ENCODE peak calls at places on chromosomes 12 and 14, in five cellular contexts. One of them, this sample, is unnamed.

GRCh38 chr12:34405286-34406227 is 383.3 kb downstream of the ALG10 start:
- DNase-seq in body of pancreas: peak
- DNase-seq in psoas muscle: peak
- DNase-seq in A673: no peak
- DNase-seq in B cell: no peak
- DNase-seq in this sample: no peak

GRCh38 chr12:10341892-10342509 is 34.3 kb downstream of the KLRD1 start:
- DNase-seq in body of pancreas: no peak
- DNase-seq in psoas muscle: no peak
- DNase-seq in A673: no peak
- DNase-seq in B cell: no peak
- DNase-seq in this sample: no peak

GRCh38 chr14:23299558-23299957 is 3.1 kb downstream of the PPP1R3E start:
- DNase-seq in body of pancreas: peak
- DNase-seq in psoas muscle: no peak
- DNase-seq in A673: peak
- DNase-seq in B cell: no peak
- DNase-seq in this sample: no peak

GRCh38 chr14:104639889-104640548 is 35.4 kb upstream of the TMEM179 start:
- DNase-seq in body of pancreas: peak
- DNase-seq in psoas muscle: peak
- DNase-seq in A673: peak
- DNase-seq in B cell: peak
- DNase-seq in this sample: peak

GRCh38 chr12:46386360-46386867 is 13.8 kb upstream of the SLC38A2 start:
- DNase-seq in body of pancreas: no peak
- DNase-seq in psoas muscle: no peak
- DNase-seq in A673: peak
- DNase-seq in B cell: no peak
- DNase-seq in this sample: no peak

GRCh38 chr14:36207500-36207899 is 31.0 kb upstream of the PTCSC3 start:
- DNase-seq in body of pancreas: no peak
- DNase-seq in psoas muscle: no peak
- DNase-seq in A673: peak
- DNase-seq in B cell: no peak
- DNase-seq in this sample: peak

GRCh38 chr14:79483472-79483871 is 727.8 kb downstream of the DIO2 start:
- DNase-seq in body of pancreas: no peak
- DNase-seq in psoas muscle: no peak
- DNase-seq in A673: peak
- DNase-seq in B cell: no peak
- DNase-seq in this sample: no peak

GRCh38 chr12:43011383-43011926 is 421.9 kb upstream of the PRICKLE1 start:
- DNase-seq in body of pancreas: no peak
- DNase-seq in psoas muscle: no peak
- DNase-seq in A673: no peak
- DNase-seq in B cell: no peak
- DNase-seq in this sample: no peak

GRCh38 chr12:109948382-109948781 is 47.8 kb downstream of the GIT2 start:
- DNase-seq in body of pancreas: no peak
- DNase-seq in psoas muscle: no peak
- DNase-seq in A673: no peak
- DNase-seq in B cell: no peak
- DNase-seq in this sample: no peak

GRCh38 chr12:24759155-24759554 is 189.7 kb downstream of the BCAT1 start:
- DNase-seq in body of pancreas: no peak
- DNase-seq in psoas muscle: no peak
- DNase-seq in A673: no peak
- DNase-seq in B cell: no peak
- DNase-seq in this sample: no peak

GRCh38 chr14:75279153-75279738 is 618 bp downstream of the FOS start:
- DNase-seq in body of pancreas: peak
- DNase-seq in psoas muscle: peak
- DNase-seq in A673: peak
- DNase-seq in B cell: no peak
- DNase-seq in this sample: peak

GRCh38 chr14:94906577-94906976 is 136.7 kb upstream of the GSC start:
- DNase-seq in body of pancreas: no peak
- DNase-seq in psoas muscle: no peak
- DNase-seq in A673: no peak
- DNase-seq in B cell: no peak
- DNase-seq in this sample: no peak

GRCh38 chr12:125755512-125755911 is 690.3 kb downstream of the AACS start:
- DNase-seq in body of pancreas: no peak
- DNase-seq in psoas muscle: no peak
- DNase-seq in A673: no peak
- DNase-seq in B cell: no peak
- DNase-seq in this sample: no peak

GRCh38 chr12:52214421-52214802 is 18.6 kb upstream of the KRT7 start:
- DNase-seq in body of pancreas: no peak
- DNase-seq in psoas muscle: no peak
- DNase-seq in A673: no peak
- DNase-seq in B cell: no peak
- DNase-seq in this sample: no peak

GRCh38 chr12:56851462-56851861 is 82.7 kb downstream of the SDR9C7 start:
- DNase-seq in body of pancreas: no peak
- DNase-seq in psoas muscle: no peak
- DNase-seq in A673: no peak
- DNase-seq in B cell: no peak
- DNase-seq in this sample: no peak

GRCh38 chr12:106743270-106743988 is 31.1 kb upstream of the RIC8B start:
- DNase-seq in body of pancreas: no peak
- DNase-seq in psoas muscle: no peak
- DNase-seq in A673: no peak
- DNase-seq in B cell: no peak
- DNase-seq in this sample: no peak

GRCh38 chr12:2396448-2396871 is 343.7 kb downstream of the CACNA1C start:
- DNase-seq in body of pancreas: peak
- DNase-seq in psoas muscle: peak
- DNase-seq in A673: no peak
- DNase-seq in B cell: no peak
- DNase-seq in this sample: no peak

GRCh38 chr14:105155071-105155651 is 13.4 kb downstream of the JAG2 start:
- DNase-seq in body of pancreas: no peak
- DNase-seq in psoas muscle: peak
- DNase-seq in A673: no peak
- DNase-seq in B cell: no peak
- DNase-seq in this sample: no peak

GRCh38 chr14:103000291-103000921 is 56.9 kb downstream of the CDC42BPB start:
- DNase-seq in body of pancreas: no peak
- DNase-seq in psoas muscle: no peak
- DNase-seq in A673: no peak
- DNase-seq in B cell: no peak
- DNase-seq in this sample: no peak

GRCh38 chr12:116164263-116164817 is 113.2 kb downstream of the MED13L start:
- DNase-seq in body of pancreas: no peak
- DNase-seq in psoas muscle: no peak
- DNase-seq in A673: no peak
- DNase-seq in B cell: no peak
- DNase-seq in this sample: no peak

GRCh38 chr14:23528555-23528954 is 23.0 kb downstream of the ZFHX2 start:
- DNase-seq in body of pancreas: no peak
- DNase-seq in psoas muscle: no peak
- DNase-seq in A673: no peak
- DNase-seq in B cell: no peak
- DNase-seq in this sample: peak

GRCh38 chr12:93502802-93503623 is 35.7 kb downstream of the MRPL42 start:
- DNase-seq in body of pancreas: peak
- DNase-seq in psoas muscle: no peak
- DNase-seq in A673: peak
- DNase-seq in B cell: peak
- DNase-seq in this sample: peak

GRCh38 chr12:49894754-49895153 is 8.9 kb downstream of the FAIM2 start:
- DNase-seq in body of pancreas: no peak
- DNase-seq in psoas muscle: no peak
- DNase-seq in A673: no peak
- DNase-seq in B cell: no peak
- DNase-seq in this sample: no peak

GRCh38 chr12:109927622-109928021 is 27.5 kb downstream of the TCHP start:
- DNase-seq in body of pancreas: peak
- DNase-seq in psoas muscle: peak
- DNase-seq in A673: peak
- DNase-seq in B cell: peak
- DNase-seq in this sample: peak

GRCh38 chr12:83122623-83122934 is 435.9 kb downstream of the TMTC2 start:
- DNase-seq in body of pancreas: no peak
- DNase-seq in psoas muscle: no peak
- DNase-seq in A673: no peak
- DNase-seq in B cell: no peak
- DNase-seq in this sample: no peak

GRCh38 chr12:115752913-115753726 is 524.4 kb downstream of the MED13L start:
- DNase-seq in body of pancreas: peak
- DNase-seq in psoas muscle: no peak
- DNase-seq in A673: peak
- DNase-seq in B cell: no peak
- DNase-seq in this sample: peak

DNA sequence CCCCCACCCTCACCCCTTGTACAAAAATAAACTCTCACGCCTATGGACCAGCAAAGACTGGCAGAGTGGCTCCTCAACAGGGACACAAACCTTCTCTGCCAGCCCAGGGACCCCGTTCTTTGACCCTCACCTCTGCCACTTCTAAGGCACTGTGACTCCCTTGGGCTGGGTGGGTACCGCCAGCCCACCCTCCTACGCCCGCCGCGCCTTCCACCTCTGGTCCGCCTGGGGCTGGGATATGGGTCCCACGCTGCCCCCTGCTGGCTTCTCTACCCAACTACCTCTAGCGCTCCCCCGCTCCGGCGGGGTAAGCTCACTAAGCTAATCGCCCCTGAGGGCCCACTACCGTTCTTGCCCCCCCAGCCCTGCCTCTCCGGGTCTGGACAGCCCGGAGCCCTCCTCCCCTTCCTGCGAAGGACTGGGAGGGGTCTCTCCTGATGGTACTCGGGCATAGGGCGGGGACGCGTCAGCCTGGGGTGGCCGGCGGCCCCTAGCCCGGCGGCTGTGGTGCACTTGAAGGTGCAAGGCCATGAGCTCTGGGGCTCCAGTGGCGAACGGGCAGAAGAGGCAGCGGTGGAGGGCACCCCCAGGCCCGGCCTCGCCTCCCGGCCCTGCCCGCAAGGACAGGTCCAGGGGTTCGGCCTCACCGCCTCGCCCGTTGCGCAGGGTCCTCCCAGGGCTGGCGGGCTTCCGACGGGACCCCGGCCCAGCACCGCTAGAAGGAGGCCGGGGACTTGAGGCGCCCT is 8.1 kb downstream of the ZNF219 start:
- DNase-seq in body of pancreas: no peak
- DNase-seq in psoas muscle: no peak
- DNase-seq in A673: peak
- DNase-seq in B cell: peak
- DNase-seq in this sample: peak
- TF ChIP-seq CTCF in body of pancreas: peak
- TF ChIP-seq CTCF in psoas muscle: peak
- TF ChIP-seq CTCF in A673: peak
- TF ChIP-seq CTCF in B cell: peak
- TF ChIP-seq CTCF in this sample: peak

DNA sequence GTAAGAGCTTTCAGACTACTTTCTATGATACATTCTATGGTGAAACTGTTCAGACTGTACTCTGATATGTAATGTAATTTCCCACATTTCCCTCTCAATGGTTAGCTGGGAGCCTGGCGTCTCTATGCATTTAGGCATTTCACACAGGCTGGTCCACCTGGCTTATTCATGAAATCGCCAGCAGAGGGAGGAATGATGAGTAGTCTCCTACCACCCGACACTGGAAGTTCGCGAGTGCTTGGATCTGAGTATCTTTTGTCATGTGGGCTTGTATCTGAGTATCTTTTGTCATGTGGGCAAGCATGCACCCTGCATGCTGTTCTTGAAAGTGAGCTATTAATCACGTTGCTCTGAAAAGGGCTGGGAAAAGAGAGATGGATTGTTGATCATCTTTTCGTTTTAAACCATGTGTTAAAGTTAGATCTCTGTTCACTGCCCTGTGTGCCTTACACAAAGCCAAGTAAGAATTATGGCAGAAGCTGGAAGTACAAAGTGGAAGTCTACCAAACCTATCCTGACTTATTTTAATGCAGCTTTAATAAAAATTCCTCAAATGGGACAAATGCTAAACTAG is 235.0 kb downstream of the ATP23 start:
- DNase-seq in body of pancreas: peak
- DNase-seq in psoas muscle: no peak
- DNase-seq in A673: peak
- DNase-seq in B cell: no peak
- DNase-seq in this sample: peak
- TF ChIP-seq CTCF in body of pancreas: peak
- TF ChIP-seq CTCF in psoas muscle: peak
- TF ChIP-seq CTCF in A673: peak
- TF ChIP-seq CTCF in B cell: peak
- TF ChIP-seq CTCF in this sample: peak

GRCh38 chr12:112524676-112525425 is 106.1 kb downstream of the PTPN11 start:
- DNase-seq in body of pancreas: no peak
- DNase-seq in psoas muscle: no peak
- DNase-seq in A673: no peak
- DNase-seq in B cell: no peak
- DNase-seq in this sample: peak
- TF ChIP-seq CTCF in body of pancreas: no peak
- TF ChIP-seq CTCF in psoas muscle: no peak
- TF ChIP-seq CTCF in A673: no peak
- TF ChIP-seq CTCF in B cell: no peak
- TF ChIP-seq CTCF in this sample: peak

DNA sequence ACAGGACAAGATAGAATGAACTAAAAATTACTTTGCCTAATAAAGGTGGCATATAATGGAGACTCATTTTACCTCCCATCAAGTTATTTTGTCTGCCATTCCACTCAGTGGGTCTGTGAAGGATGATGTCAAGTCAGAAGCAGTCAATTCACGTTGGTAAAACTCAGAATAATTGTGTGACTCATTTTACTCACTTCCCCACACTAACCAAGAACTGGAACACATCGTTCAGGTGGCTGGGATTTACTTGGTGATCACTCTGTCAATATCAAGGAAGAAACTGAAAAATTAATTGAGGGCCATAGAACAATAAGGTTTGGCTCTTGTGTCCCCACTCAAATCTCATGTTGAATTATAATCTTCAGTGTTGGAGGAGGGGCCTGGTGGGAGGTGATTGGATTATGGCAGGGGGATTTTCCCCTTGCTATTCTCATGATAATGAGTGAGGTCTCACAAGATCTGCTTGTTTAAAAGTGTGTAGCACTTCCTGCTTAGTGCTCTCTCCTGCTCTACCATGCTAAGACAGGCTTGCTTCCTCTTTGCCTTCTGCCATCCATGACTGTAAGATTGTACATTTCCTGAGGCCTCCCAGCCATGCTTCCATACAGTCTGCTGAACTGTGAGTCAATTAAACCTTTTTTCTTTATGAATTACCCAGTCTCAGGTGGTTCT is 35.7 kb upstream of the GTF2A1 start:
- DNase-seq in body of pancreas: no peak
- DNase-seq in psoas muscle: no peak
- DNase-seq in A673: no peak
- DNase-seq in B cell: no peak
- DNase-seq in this sample: no peak
- TF ChIP-seq CTCF in body of pancreas: no peak
- TF ChIP-seq CTCF in psoas muscle: no peak
- TF ChIP-seq CTCF in A673: no peak
- TF ChIP-seq CTCF in B cell: no peak
- TF ChIP-seq CTCF in this sample: no peak